ENCODE peak calls at places on chromosomes 11 and 22, in ten cellular contexts. One of them, this sample, is unnamed.

GRCh38 chr11:14408612-14409011 is 49.6 kb upstream of the RRAS2 start:
- DNase-seq in stomach: no peak
- DNase-seq in tibial nerve: no peak
- DNase-seq in H1: no peak
- DNase-seq in IMR-90: no peak
- DNase-seq in heart right ventricle: no peak
- DNase-seq in body of pancreas: no peak
- DNase-seq in ascending aorta: no peak
- DNase-seq in tibial artery: no peak
- DNase-seq in CD8-positive, alpha-beta T cell: no peak
- DNase-seq in this sample: no peak

GRCh38 chr11:126978911-126979310 is 21.7 kb downstream of the KIRREL3 start:
- DNase-seq in stomach: no peak
- DNase-seq in tibial nerve: no peak
- DNase-seq in H1: no peak
- DNase-seq in IMR-90: no peak
- DNase-seq in heart right ventricle: no peak
- DNase-seq in body of pancreas: no peak
- DNase-seq in ascending aorta: no peak
- DNase-seq in tibial artery: no peak
- DNase-seq in CD8-positive, alpha-beta T cell: no peak
- DNase-seq in this sample: no peak

GRCh38 chr22:42611076-42611475 is 3.6 kb downstream of the POLDIP3 start:
- DNase-seq in stomach: no peak
- DNase-seq in tibial nerve: no peak
- DNase-seq in H1: no peak
- DNase-seq in IMR-90: peak; percentile 52
- DNase-seq in heart right ventricle: no peak
- DNase-seq in body of pancreas: no peak
- DNase-seq in ascending aorta: no peak
- DNase-seq in tibial artery: no peak
- DNase-seq in CD8-positive, alpha-beta T cell: no peak
- DNase-seq in this sample: no peak

GRCh38 chr22:35611891-35612576 is 5.1 kb downstream of the MB start:
- DNase-seq in stomach: no peak
- DNase-seq in tibial nerve: no peak
- DNase-seq in H1: no peak
- DNase-seq in IMR-90: no peak
- DNase-seq in heart right ventricle: no peak
- DNase-seq in body of pancreas: no peak
- DNase-seq in ascending aorta: no peak
- DNase-seq in tibial artery: no peak
- DNase-seq in CD8-positive, alpha-beta T cell: no peak
- DNase-seq in this sample: no peak

GRCh38 chr22:46381142-46381541 is 45.6 kb downstream of the TRMU start:
- DNase-seq in stomach: no peak
- DNase-seq in tibial nerve: no peak
- DNase-seq in H1: no peak
- DNase-seq in IMR-90: peak; percentile 10
- DNase-seq in heart right ventricle: no peak
- DNase-seq in body of pancreas: no peak
- DNase-seq in ascending aorta: no peak
- DNase-seq in tibial artery: no peak
- DNase-seq in CD8-positive, alpha-beta T cell: no peak
- DNase-seq in this sample: no peak

GRCh38 chr11:113465786-113466185 is 9.4 kb downstream of the DRD2 start:
- DNase-seq in stomach: no peak
- DNase-seq in tibial nerve: no peak
- DNase-seq in H1: no peak
- DNase-seq in IMR-90: no peak
- DNase-seq in heart right ventricle: no peak
- DNase-seq in body of pancreas: no peak
- DNase-seq in ascending aorta: no peak
- DNase-seq in tibial artery: no peak
- DNase-seq in CD8-positive, alpha-beta T cell: no peak
- DNase-seq in this sample: no peak

GRCh38 chr11:83317757-83318548 is 31.8 kb upstream of the CCDC90B start:
- DNase-seq in stomach: no peak
- DNase-seq in tibial nerve: no peak
- DNase-seq in H1: no peak
- DNase-seq in IMR-90: no peak
- DNase-seq in heart right ventricle: no peak
- DNase-seq in body of pancreas: peak; percentile 6
- DNase-seq in ascending aorta: no peak
- DNase-seq in tibial artery: no peak
- DNase-seq in CD8-positive, alpha-beta T cell: no peak
- DNase-seq in this sample: no peak

GRCh38 chr11:44561275-44561781 is 4.1 kb upstream of the CD82 start:
- DNase-seq in stomach: no peak
- DNase-seq in tibial nerve: no peak
- DNase-seq in H1: no peak
- DNase-seq in IMR-90: peak; percentile 39
- DNase-seq in heart right ventricle: no peak
- DNase-seq in body of pancreas: no peak
- DNase-seq in ascending aorta: no peak
- DNase-seq in tibial artery: no peak
- DNase-seq in CD8-positive, alpha-beta T cell: no peak
- DNase-seq in this sample: no peak

GRCh38 chr22:36770946-36771340 is 5.0 kb downstream of the IFT27 start:
- DNase-seq in stomach: no peak
- DNase-seq in tibial nerve: no peak
- DNase-seq in H1: no peak
- DNase-seq in IMR-90: no peak
- DNase-seq in heart right ventricle: no peak
- DNase-seq in body of pancreas: no peak
- DNase-seq in ascending aorta: no peak
- DNase-seq in tibial artery: no peak
- DNase-seq in CD8-positive, alpha-beta T cell: no peak
- DNase-seq in this sample: peak; percentile 13

GRCh38 chr11:70595452-70595851 is 197.1 kb downstream of the CTTN start:
- DNase-seq in stomach: no peak
- DNase-seq in tibial nerve: no peak
- DNase-seq in H1: no peak
- DNase-seq in IMR-90: no peak
- DNase-seq in heart right ventricle: no peak
- DNase-seq in body of pancreas: no peak
- DNase-seq in ascending aorta: no peak
- DNase-seq in tibial artery: no peak
- DNase-seq in CD8-positive, alpha-beta T cell: no peak
- DNase-seq in this sample: no peak

GRCh38 chr11:119310682-119311052 is 6.3 kb downstream of the MCAM start:
- DNase-seq in stomach: no peak
- DNase-seq in tibial nerve: no peak
- DNase-seq in H1: no peak
- DNase-seq in IMR-90: no peak
- DNase-seq in heart right ventricle: no peak
- DNase-seq in body of pancreas: no peak
- DNase-seq in ascending aorta: no peak
- DNase-seq in tibial artery: no peak
- DNase-seq in CD8-positive, alpha-beta T cell: no peak
- DNase-seq in this sample: no peak
- H3K4me3 ChIP-seq in stomach: no peak overlapping the region
- H3K4me3 ChIP-seq in tibial nerve: no peak overlapping the region
- H3K4me3 ChIP-seq in H1: no peak overlapping the region
- H3K4me3 ChIP-seq in IMR-90: no peak overlapping the region
- H3K4me3 ChIP-seq in heart right ventricle: no peak overlapping the region
- H3K4me3 ChIP-seq in body of pancreas: no peak overlapping the region
- H3K4me3 ChIP-seq in ascending aorta: no peak overlapping the region
- H3K4me3 ChIP-seq in tibial artery: peak overlapping the region; percentile 99
- H3K4me3 ChIP-seq in CD8-positive, alpha-beta T cell: no peak overlapping the region
- H3K4me3 ChIP-seq in this sample: no peak overlapping the region

DNA sequence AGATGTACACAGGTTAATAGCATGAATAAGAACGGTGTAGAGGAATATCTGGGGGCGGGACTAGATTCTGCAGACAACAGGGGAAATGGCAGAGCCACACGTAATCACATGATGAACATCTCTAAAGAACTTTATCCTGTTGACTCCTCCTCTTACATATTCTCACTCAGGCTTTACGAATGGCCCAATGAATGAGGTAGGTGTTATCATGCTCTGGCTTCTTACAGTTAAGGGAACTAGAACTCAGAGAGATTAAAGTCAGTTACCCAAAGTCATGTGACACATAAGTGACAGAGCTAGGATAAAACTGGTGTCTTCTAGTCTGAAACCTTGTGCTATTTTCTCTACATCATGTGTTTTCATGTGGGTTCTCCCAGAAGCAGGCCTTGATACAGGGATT is 49.0 kb upstream of the BMAL1 start:
- DNase-seq in stomach: no peak
- DNase-seq in tibial nerve: no peak
- DNase-seq in H1: no peak
- DNase-seq in IMR-90: no peak
- DNase-seq in heart right ventricle: no peak
- DNase-seq in body of pancreas: no peak
- DNase-seq in ascending aorta: no peak
- DNase-seq in tibial artery: no peak
- DNase-seq in CD8-positive, alpha-beta T cell: no peak
- DNase-seq in this sample: no peak
- H3K27ac ChIP-seq in stomach: no peak overlapping the region
- H3K27ac ChIP-seq in tibial nerve: no peak overlapping the region
- H3K27ac ChIP-seq in H1: no peak overlapping the region
- H3K27ac ChIP-seq in IMR-90: no peak overlapping the region
- H3K27ac ChIP-seq in heart right ventricle: no peak overlapping the region
- H3K27ac ChIP-seq in body of pancreas: no peak overlapping the region
- H3K27ac ChIP-seq in ascending aorta: no peak overlapping the region
- H3K27ac ChIP-seq in tibial artery: no peak overlapping the region
- H3K27ac ChIP-seq in CD8-positive, alpha-beta T cell: no peak overlapping the region
- H3K27ac ChIP-seq in this sample: peak overlapping the region; percentile 48

DNA sequence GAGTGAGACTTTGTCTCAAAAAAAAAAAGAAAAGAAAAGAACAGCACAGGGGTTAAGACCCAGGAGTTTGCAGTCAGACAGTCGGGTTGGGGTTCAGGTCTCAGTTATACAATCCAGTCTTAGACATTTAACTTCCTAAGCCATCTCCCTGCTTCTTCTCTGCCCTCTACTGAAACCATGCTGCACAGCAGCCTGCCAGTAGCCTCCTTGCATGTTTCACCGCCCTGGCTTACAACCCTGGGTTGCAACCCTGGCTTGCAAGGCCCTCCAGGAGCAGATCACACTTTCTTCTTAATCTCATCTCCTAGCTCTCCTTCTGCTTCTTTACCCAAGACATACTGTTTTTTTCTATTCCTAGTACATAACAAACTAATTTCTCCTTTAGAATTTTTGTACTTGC is 5.9 kb upstream of the B3GAT3 start:
- DNase-seq in stomach: no peak
- DNase-seq in tibial nerve: no peak
- DNase-seq in H1: no peak
- DNase-seq in IMR-90: no peak
- DNase-seq in heart right ventricle: no peak
- DNase-seq in body of pancreas: no peak
- DNase-seq in ascending aorta: no peak
- DNase-seq in tibial artery: no peak
- DNase-seq in CD8-positive, alpha-beta T cell: no peak
- DNase-seq in this sample: no peak
- TF ChIP-seq CTCF in stomach: no peak
- TF ChIP-seq CTCF in tibial nerve: no peak
- TF ChIP-seq CTCF in H1: no peak
- TF ChIP-seq CTCF in IMR-90: no peak
- TF ChIP-seq CTCF in heart right ventricle: no peak
- TF ChIP-seq CTCF in body of pancreas: no peak
- TF ChIP-seq CTCF in ascending aorta: no peak
- TF ChIP-seq CTCF in tibial artery: no peak
- TF ChIP-seq CTCF in CD8-positive, alpha-beta T cell: no peak
- TF ChIP-seq CTCF in this sample: no peak

GRCh38 chr22:32699686-32700085 is 101.8 kb upstream of the TIMP3 start:
- DNase-seq in stomach: no peak
- DNase-seq in tibial nerve: no peak
- DNase-seq in H1: no peak
- DNase-seq in IMR-90: no peak
- DNase-seq in heart right ventricle: no peak
- DNase-seq in body of pancreas: no peak
- DNase-seq in ascending aorta: no peak
- DNase-seq in tibial artery: no peak
- DNase-seq in CD8-positive, alpha-beta T cell: no peak
- DNase-seq in this sample: no peak
- H3K4me3 ChIP-seq in stomach: no peak overlapping the region
- H3K4me3 ChIP-seq in tibial nerve: no peak overlapping the region
- H3K4me3 ChIP-seq in H1: no peak overlapping the region
- H3K4me3 ChIP-seq in IMR-90: no peak overlapping the region
- H3K4me3 ChIP-seq in heart right ventricle: no peak overlapping the region
- H3K4me3 ChIP-seq in body of pancreas: no peak overlapping the region
- H3K4me3 ChIP-seq in ascending aorta: no peak overlapping the region
- H3K4me3 ChIP-seq in tibial artery: no peak overlapping the region
- H3K4me3 ChIP-seq in CD8-positive, alpha-beta T cell: no peak overlapping the region
- H3K4me3 ChIP-seq in this sample: no peak overlapping the region

DNA sequence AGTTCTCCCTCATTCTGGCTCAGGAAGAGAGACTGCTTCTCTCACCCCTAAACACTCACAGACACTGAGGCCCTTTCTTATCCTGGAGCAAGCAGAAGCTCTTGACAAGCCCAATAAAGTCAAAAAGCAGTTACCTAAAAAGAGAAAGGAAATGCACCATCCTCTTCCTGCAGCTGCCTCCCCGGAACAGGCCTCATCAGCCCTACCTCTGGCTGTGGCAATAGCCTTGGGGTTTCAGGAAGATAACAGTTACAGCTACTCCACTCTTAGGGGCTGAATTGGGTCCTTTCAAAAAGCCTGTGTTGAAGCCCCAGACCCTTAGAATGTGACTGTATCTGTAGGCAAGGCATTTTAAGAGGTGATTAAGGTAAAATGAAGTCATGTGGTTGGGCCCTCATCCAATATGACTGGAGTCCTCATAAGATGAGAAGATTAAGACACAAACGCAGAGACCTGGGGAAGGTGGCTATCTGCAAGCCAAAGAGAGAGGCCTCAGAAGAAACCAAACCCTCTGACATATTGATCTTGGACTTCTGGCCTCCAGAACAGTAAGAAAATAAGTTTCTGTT is 3.5 kb upstream of the LGALS12 start:
- DNase-seq in stomach: no peak
- DNase-seq in tibial nerve: no peak
- DNase-seq in H1: no peak
- DNase-seq in IMR-90: no peak
- DNase-seq in heart right ventricle: no peak
- DNase-seq in body of pancreas: no peak
- DNase-seq in ascending aorta: no peak
- DNase-seq in tibial artery: no peak
- DNase-seq in CD8-positive, alpha-beta T cell: no peak
- DNase-seq in this sample: no peak
- H3K27ac ChIP-seq in stomach: peak overlapping the region; percentile 20
- H3K27ac ChIP-seq in tibial nerve: no peak overlapping the region
- H3K27ac ChIP-seq in H1: no peak overlapping the region
- H3K27ac ChIP-seq in IMR-90: no peak overlapping the region
- H3K27ac ChIP-seq in heart right ventricle: no peak overlapping the region
- H3K27ac ChIP-seq in body of pancreas: peak overlapping the region; percentile 40
- H3K27ac ChIP-seq in ascending aorta: no peak overlapping the region
- H3K27ac ChIP-seq in tibial artery: no peak overlapping the region
- H3K27ac ChIP-seq in CD8-positive, alpha-beta T cell: no peak overlapping the region
- H3K27ac ChIP-seq in this sample: no peak overlapping the region

DNA sequence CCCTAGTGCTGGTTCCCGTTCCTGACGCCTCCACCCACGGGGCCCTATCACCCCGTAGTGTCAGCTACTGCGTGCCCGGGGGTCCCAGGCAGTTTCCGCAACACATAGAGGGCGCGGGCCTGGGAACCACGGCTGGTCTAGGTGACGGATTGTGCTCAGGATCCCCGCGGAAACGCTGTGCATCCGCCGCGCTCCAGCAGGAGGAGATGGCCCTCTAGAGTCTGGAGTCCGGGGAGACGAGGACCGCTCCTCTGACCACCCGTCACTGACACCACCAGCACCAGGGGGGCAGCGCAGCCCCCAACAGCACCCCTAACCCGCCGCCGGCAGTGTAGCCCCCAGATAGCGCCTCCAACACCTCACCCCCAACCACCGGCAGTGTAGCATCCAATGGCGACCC is 4.4 kb upstream of the RFPL3 start:
- DNase-seq in stomach: no peak
- DNase-seq in tibial nerve: no peak
- DNase-seq in H1: no peak
- DNase-seq in IMR-90: no peak
- DNase-seq in heart right ventricle: no peak
- DNase-seq in body of pancreas: no peak
- DNase-seq in ascending aorta: no peak
- DNase-seq in tibial artery: no peak
- DNase-seq in CD8-positive, alpha-beta T cell: no peak
- DNase-seq in this sample: no peak
- TF ChIP-seq CTCF in stomach: no peak
- TF ChIP-seq CTCF in tibial nerve: no peak
- TF ChIP-seq CTCF in H1: no peak
- TF ChIP-seq CTCF in IMR-90: no peak
- TF ChIP-seq CTCF in heart right ventricle: no peak
- TF ChIP-seq CTCF in body of pancreas: no peak
- TF ChIP-seq CTCF in ascending aorta: no peak
- TF ChIP-seq CTCF in tibial artery: no peak
- TF ChIP-seq CTCF in CD8-positive, alpha-beta T cell: no peak
- TF ChIP-seq CTCF in this sample: no peak

This sample was measured in dorsolateral prefrontal cortex.